ENCODE peak calls at places on chromosome 12, in six cellular contexts. One of them, this sample, is unnamed.

GRCh38 chr12:111993290-111994150 is 19.4 kb downstream of the TMEM116 start:
- DNase-seq in RPMI8226: peak
- DNase-seq in iPS DF 19.7: no peak
- DNase-seq in naive thymus-derived CD8-positive, alpha-beta T cell: peak
- DNase-seq in LoVo: no peak
- DNase-seq in activated T-helper 9 cell treated with anti-CD3 and anti-CD28 coated beads, Interleukin-2, amount 50 U/mL, for 16 hours: no peak
- DNase-seq in this sample: no peak

GRCh38 chr12:113262710-113263109 is 41.4 kb downstream of the TPCN1 start:
- DNase-seq in LoVo: no peak
- DNase-seq in iPS DF 19.7: no peak
- DNase-seq in activated T-helper 9 cell treated with anti-CD3 and anti-CD28 coated beads, Interleukin-2, amount 50 U/mL, for 16 hours: no peak
- DNase-seq in naive thymus-derived CD8-positive, alpha-beta T cell: no peak
- DNase-seq in RPMI8226: no peak
- DNase-seq in this sample: no peak

GRCh38 chr12:93167841-93168492 is 209.8 kb upstream of the NUDT4 start:
- DNase-seq in iPS DF 19.7: peak
- DNase-seq in LoVo: peak
- DNase-seq in activated T-helper 9 cell treated with anti-CD3 and anti-CD28 coated beads, Interleukin-2, amount 50 U/mL, for 16 hours: peak
- DNase-seq in RPMI8226: no peak
- DNase-seq in naive thymus-derived CD8-positive, alpha-beta T cell: no peak
- DNase-seq in this sample: no peak

GRCh38 chr12:47100146-47100545 is 20.4 kb upstream of the AMIGO2 start:
- DNase-seq in activated T-helper 9 cell treated with anti-CD3 and anti-CD28 coated beads, Interleukin-2, amount 50 U/mL, for 16 hours: no peak
- DNase-seq in naive thymus-derived CD8-positive, alpha-beta T cell: no peak
- DNase-seq in LoVo: no peak
- DNase-seq in RPMI8226: no peak
- DNase-seq in iPS DF 19.7: no peak
- DNase-seq in this sample: no peak

GRCh38 chr12:119375619-119376018 is 41.1 kb downstream of the CCDC60 start:
- DNase-seq in naive thymus-derived CD8-positive, alpha-beta T cell: no peak
- DNase-seq in activated T-helper 9 cell treated with anti-CD3 and anti-CD28 coated beads, Interleukin-2, amount 50 U/mL, for 16 hours: no peak
- DNase-seq in iPS DF 19.7: no peak
- DNase-seq in LoVo: no peak
- DNase-seq in RPMI8226: no peak
- DNase-seq in this sample: no peak

GRCh38 chr12:66074561-66074960 is 56.0 kb downstream of the LLPH start:
- DNase-seq in naive thymus-derived CD8-positive, alpha-beta T cell: no peak
- DNase-seq in RPMI8226: no peak
- DNase-seq in activated T-helper 9 cell treated with anti-CD3 and anti-CD28 coated beads, Interleukin-2, amount 50 U/mL, for 16 hours: no peak
- DNase-seq in LoVo: no peak
- DNase-seq in iPS DF 19.7: no peak
- DNase-seq in this sample: no peak

GRCh38 chr12:67709367-67709954 is 60.9 kb downstream of the DYRK2 start:
- DNase-seq in iPS DF 19.7: no peak
- DNase-seq in LoVo: no peak
- DNase-seq in RPMI8226: no peak
- DNase-seq in naive thymus-derived CD8-positive, alpha-beta T cell: no peak
- DNase-seq in activated T-helper 9 cell treated with anti-CD3 and anti-CD28 coated beads, Interleukin-2, amount 50 U/mL, for 16 hours: no peak
- DNase-seq in this sample: no peak

GRCh38 chr12:131910302-131911110 is 16.1 kb downstream of the ULK1 start:
- DNase-seq in LoVo: no peak
- DNase-seq in RPMI8226: no peak
- DNase-seq in activated T-helper 9 cell treated with anti-CD3 and anti-CD28 coated beads, Interleukin-2, amount 50 U/mL, for 16 hours: no peak
- DNase-seq in iPS DF 19.7: no peak
- DNase-seq in naive thymus-derived CD8-positive, alpha-beta T cell: no peak
- DNase-seq in this sample: no peak

GRCh38 chr12:89597770-89598169 is 71.9 kb upstream of the POC1B start:
- DNase-seq in naive thymus-derived CD8-positive, alpha-beta T cell: no peak
- DNase-seq in iPS DF 19.7: no peak
- DNase-seq in RPMI8226: no peak
- DNase-seq in activated T-helper 9 cell treated with anti-CD3 and anti-CD28 coated beads, Interleukin-2, amount 50 U/mL, for 16 hours: no peak
- DNase-seq in LoVo: no peak
- DNase-seq in this sample: no peak

GRCh38 chr12:56766535-56766934 is 3.4 kb downstream of the HSD17B6 start:
- DNase-seq in LoVo: no peak
- DNase-seq in activated T-helper 9 cell treated with anti-CD3 and anti-CD28 coated beads, Interleukin-2, amount 50 U/mL, for 16 hours: no peak
- DNase-seq in RPMI8226: peak
- DNase-seq in naive thymus-derived CD8-positive, alpha-beta T cell: no peak
- DNase-seq in iPS DF 19.7: no peak
- DNase-seq in this sample: no peak

GRCh38 chr12:89529738-89530137 is 3.9 kb upstream of the POC1B start:
- DNase-seq in naive thymus-derived CD8-positive, alpha-beta T cell: no peak
- DNase-seq in iPS DF 19.7: no peak
- DNase-seq in RPMI8226: peak
- DNase-seq in LoVo: peak
- DNase-seq in activated T-helper 9 cell treated with anti-CD3 and anti-CD28 coated beads, Interleukin-2, amount 50 U/mL, for 16 hours: no peak
- DNase-seq in this sample: peak

GRCh38 chr12:53115891-53116675 is 12.8 kb downstream of the SOAT2 start:
- DNase-seq in iPS DF 19.7: no peak
- DNase-seq in naive thymus-derived CD8-positive, alpha-beta T cell: no peak
- DNase-seq in activated T-helper 9 cell treated with anti-CD3 and anti-CD28 coated beads, Interleukin-2, amount 50 U/mL, for 16 hours: no peak
- DNase-seq in RPMI8226: no peak
- DNase-seq in LoVo: no peak
- DNase-seq in this sample: no peak

GRCh38 chr12:64531665-64532334 is 78.5 kb upstream of the RASSF3 start:
- DNase-seq in RPMI8226: no peak
- DNase-seq in iPS DF 19.7: no peak
- DNase-seq in naive thymus-derived CD8-positive, alpha-beta T cell: no peak
- DNase-seq in activated T-helper 9 cell treated with anti-CD3 and anti-CD28 coated beads, Interleukin-2, amount 50 U/mL, for 16 hours: no peak
- DNase-seq in LoVo: no peak
- DNase-seq in this sample: no peak

GRCh38 chr12:99004799-99005474 is 359.8 kb downstream of the APAF1 start:
- DNase-seq in naive thymus-derived CD8-positive, alpha-beta T cell: no peak
- DNase-seq in activated T-helper 9 cell treated with anti-CD3 and anti-CD28 coated beads, Interleukin-2, amount 50 U/mL, for 16 hours: no peak
- DNase-seq in LoVo: no peak
- DNase-seq in RPMI8226: no peak
- DNase-seq in iPS DF 19.7: no peak
- DNase-seq in this sample: no peak

GRCh38 chr12:119621878-119622277 is 28.3 kb downstream of the TMEM233 start:
- DNase-seq in naive thymus-derived CD8-positive, alpha-beta T cell: no peak
- DNase-seq in activated T-helper 9 cell treated with anti-CD3 and anti-CD28 coated beads, Interleukin-2, amount 50 U/mL, for 16 hours: no peak
- DNase-seq in LoVo: no peak
- DNase-seq in iPS DF 19.7: no peak
- DNase-seq in RPMI8226: no peak
- DNase-seq in this sample: no peak

GRCh38 chr12:51687142-51687935 is 96.3 kb downstream of the SCN8A start:
- DNase-seq in iPS DF 19.7: no peak
- DNase-seq in RPMI8226: no peak
- DNase-seq in LoVo: no peak
- DNase-seq in activated T-helper 9 cell treated with anti-CD3 and anti-CD28 coated beads, Interleukin-2, amount 50 U/mL, for 16 hours: no peak
- DNase-seq in naive thymus-derived CD8-positive, alpha-beta T cell: no peak
- DNase-seq in this sample: no peak

GRCh38 chr12:27246774-27247173 is 2.7 kb downstream of the STK38L start:
- DNase-seq in activated T-helper 9 cell treated with anti-CD3 and anti-CD28 coated beads, Interleukin-2, amount 50 U/mL, for 16 hours: no peak
- DNase-seq in naive thymus-derived CD8-positive, alpha-beta T cell: no peak
- DNase-seq in iPS DF 19.7: no peak
- DNase-seq in RPMI8226: no peak
- DNase-seq in LoVo: no peak
- DNase-seq in this sample: no peak

GRCh38 chr12:68832504-68832867 is 24.5 kb downstream of the MDM2 start:
- DNase-seq in LoVo: no peak
- DNase-seq in RPMI8226: no peak
- DNase-seq in activated T-helper 9 cell treated with anti-CD3 and anti-CD28 coated beads, Interleukin-2, amount 50 U/mL, for 16 hours: no peak
- DNase-seq in naive thymus-derived CD8-positive, alpha-beta T cell: no peak
- DNase-seq in iPS DF 19.7: no peak
- DNase-seq in this sample: no peak

GRCh38 chr12:69916541-69917270 is 91.7 kb downstream of the MYRFL start:
- DNase-seq in RPMI8226: no peak
- DNase-seq in LoVo: no peak
- DNase-seq in activated T-helper 9 cell treated with anti-CD3 and anti-CD28 coated beads, Interleukin-2, amount 50 U/mL, for 16 hours: no peak
- DNase-seq in naive thymus-derived CD8-positive, alpha-beta T cell: no peak
- DNase-seq in iPS DF 19.7: no peak
- DNase-seq in this sample: no peak

GRCh38 chr12:56839489-56840442 is 76.6 kb downstream of the HSD17B6 start:
- DNase-seq in naive thymus-derived CD8-positive, alpha-beta T cell: no peak
- DNase-seq in LoVo: peak
- DNase-seq in activated T-helper 9 cell treated with anti-CD3 and anti-CD28 coated beads, Interleukin-2, amount 50 U/mL, for 16 hours: no peak
- DNase-seq in iPS DF 19.7: peak
- DNase-seq in RPMI8226: peak
- DNase-seq in this sample: no peak

GRCh38 chr12:87140257-87140656 is 884.1 kb upstream of the MGAT4C start:
- DNase-seq in RPMI8226: no peak
- DNase-seq in iPS DF 19.7: no peak
- DNase-seq in LoVo: no peak
- DNase-seq in activated T-helper 9 cell treated with anti-CD3 and anti-CD28 coated beads, Interleukin-2, amount 50 U/mL, for 16 hours: no peak
- DNase-seq in naive thymus-derived CD8-positive, alpha-beta T cell: no peak
- DNase-seq in this sample: no peak

GRCh38 chr12:107277850-107278249 is 184.5 kb upstream of the CRY1 start:
- DNase-seq in LoVo: no peak
- DNase-seq in naive thymus-derived CD8-positive, alpha-beta T cell: no peak
- DNase-seq in iPS DF 19.7: no peak
- DNase-seq in RPMI8226: no peak
- DNase-seq in activated T-helper 9 cell treated with anti-CD3 and anti-CD28 coated beads, Interleukin-2, amount 50 U/mL, for 16 hours: no peak
- DNase-seq in this sample: no peak